ENCODE peak calls at places on chromosomes 16 and 17, in eight cellular contexts. T is uterus, G is dermis blood vessel endothelial cell, U is RKO, Q is T-helper 2 cell, E is AG09319, O is hepatic stellate cell, J is HuH-7. P is an unnamed sample.

GRCh38 chr17:82440991-82441627 is 9.4 kb downstream of the CYBC1 start:
- DNase-seq in T (no peak), G (no peak), U (no peak), Q (no peak), E (no peak), O (no peak), J (no peak), P (peak; percentile 74)

GRCh38 chr17:81165246-81166032 is at the start of gene PVALEF:
- DNase-seq in T (no peak), G (peak; percentile 18), U (no peak), Q (no peak), E (no peak), O (no peak), J (peak; percentile 91), P (no peak)

GRCh38 chr17:36124879-36125824 is 21.5 kb downstream of the CCL4 start:
- DNase-seq in T (no peak), G (no peak), U (peak; percentile 43), Q (no peak), E (no peak), O (no peak), J (no peak), P (peak; percentile 62)

GRCh38 chr16:3190949-3191353 is 2.9 kb downstream of the OR1F1 start:
- DNase-seq in T (no peak), G (peak; percentile 19), U (no peak), Q (peak; percentile 44), E (no peak), O (no peak), J (no peak), P (no peak)

GRCh38 chr16:69859105-69859969 is 91.8 kb upstream of the CLEC18A start:
- DNase-seq in T (no peak), G (peak; percentile 67), U (peak; percentile 19), Q (peak; percentile 10), E (no peak), O (no peak), J (peak; percentile 63), P (peak; percentile 13)

GRCh38 chr17:55576237-55576998 is 65.2 kb upstream of the SMIM36 start:
- DNase-seq in T (peak; percentile 47), G (peak; percentile 50), U (peak; percentile 53), Q (no peak), E (peak; percentile 44), O (peak; percentile 73), J (no peak), P (peak; percentile 49)

GRCh38 chr17:82839617-82840292 is at the start of gene ZNF750:
- DNase-seq in T (no peak), G (no peak), U (no peak), Q (no peak), E (no peak), O (no peak), J (no peak), P (no peak)

GRCh38 chr16:19135896-19136438 is 22.2 kb downstream of the ITPRIPL2 start:
- DNase-seq in T (no peak), G (peak; percentile 13), U (no peak), Q (no peak), E (no peak), O (peak; percentile 19), J (no peak), P (no peak)

GRCh38 chr17:76841776-76842405 is 26.3 kb upstream of the MGAT5B start:
- DNase-seq in T (no peak), G (no peak), U (no peak), Q (no peak), E (no peak), O (no peak), J (no peak), P (no peak)

GRCh38 chr16:50525716-50526115 is 22.5 kb upstream of the NKD1 start:
- DNase-seq in T (no peak), G (no peak), U (no peak), Q (no peak), E (no peak), O (no peak), J (no peak), P (no peak)

GRCh38 chr16:17382514-17382913 is 88.2 kb downstream of the XYLT1 start:
- DNase-seq in T (no peak), G (no peak), U (no peak), Q (no peak), E (no peak), O (no peak), J (no peak), P (no peak)

GRCh38 chr17:41676058-41676419 is 12.6 kb upstream of the EIF1 start:
- DNase-seq in T (no peak), G (no peak), U (no peak), Q (no peak), E (no peak), O (no peak), J (no peak), P (no peak)

GRCh38 chr17:73625975-73626706 is 18.1 kb downstream of the SDK2 start:
- DNase-seq in T (no peak), G (no peak), U (no peak), Q (no peak), E (no peak), O (no peak), J (no peak), P (no peak)

GRCh38 chr16:50615891-50616290 is 65.2 kb downstream of the SNX20 start:
- DNase-seq in T (no peak), G (no peak), U (no peak), Q (no peak), E (no peak), O (no peak), J (no peak), P (no peak)